ENCODE peak calls at places on chromosomes 6 and 20, in seven cellular contexts. One of them, this sample, is unnamed.

GRCh38 chr6:39425346-39426056 is 103.0 kb upstream of the KCNK16 start:
- DNase-seq in choroid plexus epithelial cell: no peak
- DNase-seq in dorsolateral prefrontal cortex: no peak
- DNase-seq in A549: no peak
- DNase-seq in activated B cell treated with CpG ODN at 0.5 μM for 24 hours: no peak
- DNase-seq in nephron progenitor cell: no peak
- DNase-seq in stomach: no peak
- DNase-seq in this sample: no peak

GRCh38 chr6:160962835-160963623 is 28.5 kb upstream of the MAP3K4 start:
- DNase-seq in dorsolateral prefrontal cortex: no peak
- DNase-seq in choroid plexus epithelial cell: no peak
- DNase-seq in A549: no peak
- DNase-seq in stomach: no peak
- DNase-seq in activated B cell treated with CpG ODN at 0.5 μM for 24 hours: no peak
- DNase-seq in nephron progenitor cell: no peak
- DNase-seq in this sample: no peak

GRCh38 chr20:10622657-10623418 is 51.0 kb downstream of the JAG1 start:
- DNase-seq in activated B cell treated with CpG ODN at 0.5 μM for 24 hours: no peak
- DNase-seq in nephron progenitor cell: no peak
- DNase-seq in dorsolateral prefrontal cortex: no peak
- DNase-seq in A549: no peak
- DNase-seq in stomach: no peak
- DNase-seq in choroid plexus epithelial cell: peak
- DNase-seq in this sample: no peak

GRCh38 chr6:5624256-5624655 is 362.9 kb downstream of the FARS2 start:
- DNase-seq in dorsolateral prefrontal cortex: no peak
- DNase-seq in A549: no peak
- DNase-seq in stomach: no peak
- DNase-seq in nephron progenitor cell: no peak
- DNase-seq in choroid plexus epithelial cell: no peak
- DNase-seq in activated B cell treated with CpG ODN at 0.5 μM for 24 hours: no peak
- DNase-seq in this sample: no peak

GRCh38 chr6:71347119-71347518 is 58.5 kb downstream of the OGFRL1 start:
- DNase-seq in A549: no peak
- DNase-seq in activated B cell treated with CpG ODN at 0.5 μM for 24 hours: no peak
- DNase-seq in nephron progenitor cell: no peak
- DNase-seq in choroid plexus epithelial cell: no peak
- DNase-seq in stomach: no peak
- DNase-seq in dorsolateral prefrontal cortex: no peak
- DNase-seq in this sample: no peak

GRCh38 chr6:159969921-159970320 is 1.0 kb downstream of the IGF2R start:
- DNase-seq in choroid plexus epithelial cell: peak
- DNase-seq in dorsolateral prefrontal cortex: no peak
- DNase-seq in A549: peak
- DNase-seq in activated B cell treated with CpG ODN at 0.5 μM for 24 hours: no peak
- DNase-seq in stomach: peak
- DNase-seq in nephron progenitor cell: peak
- DNase-seq in this sample: no peak

GRCh38 chr20:33433465-33433864 is 10.1 kb downstream of the SNTA1 start:
- DNase-seq in dorsolateral prefrontal cortex: peak
- DNase-seq in nephron progenitor cell: no peak
- DNase-seq in activated B cell treated with CpG ODN at 0.5 μM for 24 hours: no peak
- DNase-seq in A549: no peak
- DNase-seq in stomach: peak
- DNase-seq in choroid plexus epithelial cell: no peak
- DNase-seq in this sample: no peak

GRCh38 chr20:10271470-10272219 is 53.0 kb downstream of the SNAP25 start:
- DNase-seq in A549: no peak
- DNase-seq in choroid plexus epithelial cell: peak
- DNase-seq in nephron progenitor cell: no peak
- DNase-seq in stomach: no peak
- DNase-seq in dorsolateral prefrontal cortex: peak
- DNase-seq in activated B cell treated with CpG ODN at 0.5 μM for 24 hours: no peak
- DNase-seq in this sample: no peak

GRCh38 chr6:150560884-150561219 is 38.8 kb upstream of the PLEKHG1 start:
- DNase-seq in A549: no peak
- DNase-seq in choroid plexus epithelial cell: no peak
- DNase-seq in dorsolateral prefrontal cortex: no peak
- DNase-seq in nephron progenitor cell: no peak
- DNase-seq in stomach: no peak
- DNase-seq in activated B cell treated with CpG ODN at 0.5 μM for 24 hours: no peak
- DNase-seq in this sample: peak

GRCh38 chr20:49768204-49769124 is 44.2 kb upstream of the SLC9A8 start:
- DNase-seq in activated B cell treated with CpG ODN at 0.5 μM for 24 hours: no peak
- DNase-seq in A549: peak
- DNase-seq in choroid plexus epithelial cell: peak
- DNase-seq in nephron progenitor cell: no peak
- DNase-seq in stomach: peak
- DNase-seq in dorsolateral prefrontal cortex: no peak
- DNase-seq in this sample: peak

GRCh38 chr6:107690864-107691661 is 133.1 kb downstream of the SCML4 start:
- DNase-seq in choroid plexus epithelial cell: peak
- DNase-seq in activated B cell treated with CpG ODN at 0.5 μM for 24 hours: no peak
- DNase-seq in dorsolateral prefrontal cortex: no peak
- DNase-seq in A549: no peak
- DNase-seq in nephron progenitor cell: peak
- DNase-seq in stomach: no peak
- DNase-seq in this sample: peak

GRCh38 chr6:24547243-24547642 is 52.5 kb downstream of the ALDH5A1 start:
- DNase-seq in stomach: no peak
- DNase-seq in nephron progenitor cell: peak
- DNase-seq in choroid plexus epithelial cell: peak
- DNase-seq in dorsolateral prefrontal cortex: no peak
- DNase-seq in A549: no peak
- DNase-seq in activated B cell treated with CpG ODN at 0.5 μM for 24 hours: no peak
- DNase-seq in this sample: no peak

GRCh38 chr6:7153807-7154206 is 46.0 kb downstream of the RREB1 start:
- DNase-seq in stomach: no peak
- DNase-seq in choroid plexus epithelial cell: no peak
- DNase-seq in nephron progenitor cell: no peak
- DNase-seq in A549: no peak
- DNase-seq in dorsolateral prefrontal cortex: no peak
- DNase-seq in activated B cell treated with CpG ODN at 0.5 μM for 24 hours: no peak
- DNase-seq in this sample: no peak

GRCh38 chr20:14446446-14446845 is 109.0 kb upstream of the FLRT3 start:
- DNase-seq in stomach: no peak
- DNase-seq in nephron progenitor cell: no peak
- DNase-seq in activated B cell treated with CpG ODN at 0.5 μM for 24 hours: no peak
- DNase-seq in A549: no peak
- DNase-seq in dorsolateral prefrontal cortex: no peak
- DNase-seq in choroid plexus epithelial cell: no peak
- DNase-seq in this sample: peak

GRCh38 chr20:35561671-35562070 is 19.8 kb downstream of the ERGIC3 start:
- DNase-seq in nephron progenitor cell: no peak
- DNase-seq in A549: no peak
- DNase-seq in dorsolateral prefrontal cortex: no peak
- DNase-seq in activated B cell treated with CpG ODN at 0.5 μM for 24 hours: no peak
- DNase-seq in stomach: no peak
- DNase-seq in choroid plexus epithelial cell: no peak
- DNase-seq in this sample: peak

GRCh38 chr20:45781391-45781931 is 10.2 kb downstream of the WFDC3 start:
- DNase-seq in choroid plexus epithelial cell: peak
- DNase-seq in dorsolateral prefrontal cortex: no peak
- DNase-seq in A549: peak
- DNase-seq in nephron progenitor cell: no peak
- DNase-seq in activated B cell treated with CpG ODN at 0.5 μM for 24 hours: no peak
- DNase-seq in stomach: peak
- DNase-seq in this sample: peak

GRCh38 chr6:67606905-67607828 is 1027.9 kb upstream of the ADGRB3 start:
- DNase-seq in activated B cell treated with CpG ODN at 0.5 μM for 24 hours: no peak
- DNase-seq in choroid plexus epithelial cell: peak
- DNase-seq in dorsolateral prefrontal cortex: no peak
- DNase-seq in stomach: no peak
- DNase-seq in A549: peak
- DNase-seq in nephron progenitor cell: no peak
- DNase-seq in this sample: no peak

GRCh38 chr6:13892007-13892640 is 32.6 kb upstream of the RNF182 start:
- DNase-seq in activated B cell treated with CpG ODN at 0.5 μM for 24 hours: no peak
- DNase-seq in A549: no peak
- DNase-seq in nephron progenitor cell: no peak
- DNase-seq in stomach: no peak
- DNase-seq in dorsolateral prefrontal cortex: no peak
- DNase-seq in choroid plexus epithelial cell: no peak
- DNase-seq in this sample: no peak

GRCh38 chr20:58840816-58841538 is 9.7 kb downstream of the GNAS-AS1 start:
- DNase-seq in stomach: no peak
- DNase-seq in A549: no peak
- DNase-seq in activated B cell treated with CpG ODN at 0.5 μM for 24 hours: no peak
- DNase-seq in dorsolateral prefrontal cortex: no peak
- DNase-seq in choroid plexus epithelial cell: no peak
- DNase-seq in nephron progenitor cell: no peak
- DNase-seq in this sample: no peak

GRCh38 chr6:51704932-51705540 is 382.4 kb downstream of the PKHD1 start:
- DNase-seq in A549: no peak
- DNase-seq in activated B cell treated with CpG ODN at 0.5 μM for 24 hours: no peak
- DNase-seq in stomach: no peak
- DNase-seq in nephron progenitor cell: no peak
- DNase-seq in choroid plexus epithelial cell: no peak
- DNase-seq in dorsolateral prefrontal cortex: no peak
- DNase-seq in this sample: no peak

GRCh38 chr6:148720371-148720770 is 26.5 kb upstream of the UST start:
- DNase-seq in stomach: no peak
- DNase-seq in nephron progenitor cell: no peak
- DNase-seq in dorsolateral prefrontal cortex: no peak
- DNase-seq in A549: no peak
- DNase-seq in activated B cell treated with CpG ODN at 0.5 μM for 24 hours: no peak
- DNase-seq in choroid plexus epithelial cell: no peak
- DNase-seq in this sample: no peak

GRCh38 chr6:145758086-145758485 is 22.8 kb upstream of the EPM2A start:
- DNase-seq in dorsolateral prefrontal cortex: no peak
- DNase-seq in choroid plexus epithelial cell: no peak
- DNase-seq in A549: no peak
- DNase-seq in stomach: no peak
- DNase-seq in activated B cell treated with CpG ODN at 0.5 μM for 24 hours: no peak
- DNase-seq in nephron progenitor cell: no peak
- DNase-seq in this sample: peak

GRCh38 chr6:158853872-158854213 is 34.7 kb upstream of the EZR start:
- DNase-seq in activated B cell treated with CpG ODN at 0.5 μM for 24 hours: no peak
- DNase-seq in stomach: no peak
- DNase-seq in A549: no peak
- DNase-seq in choroid plexus epithelial cell: no peak
- DNase-seq in dorsolateral prefrontal cortex: no peak
- DNase-seq in nephron progenitor cell: no peak
- DNase-seq in this sample: no peak

GRCh38 chr6:68778356-68779020 is 143.4 kb downstream of the ADGRB3 start:
- DNase-seq in activated B cell treated with CpG ODN at 0.5 μM for 24 hours: no peak
- DNase-seq in A549: peak
- DNase-seq in stomach: no peak
- DNase-seq in dorsolateral prefrontal cortex: peak
- DNase-seq in nephron progenitor cell: peak
- DNase-seq in choroid plexus epithelial cell: peak
- DNase-seq in this sample: peak
- TF ChIP-seq CTCF in activated B cell treated with CpG ODN at 0.5 μM for 24 hours: no peak
- TF ChIP-seq CTCF in A549: peak
- TF ChIP-seq CTCF in stomach: no peak
- TF ChIP-seq CTCF in dorsolateral prefrontal cortex: peak
- TF ChIP-seq CTCF in nephron progenitor cell: peak
- TF ChIP-seq CTCF in choroid plexus epithelial cell: peak
- TF ChIP-seq CTCF in this sample: peak

GRCh38 chr6:128487055-128487454 is 33.3 kb downstream of the PTPRK start:
- DNase-seq in A549: no peak
- DNase-seq in activated B cell treated with CpG ODN at 0.5 μM for 24 hours: no peak
- DNase-seq in nephron progenitor cell: no peak
- DNase-seq in dorsolateral prefrontal cortex: no peak
- DNase-seq in stomach: no peak
- DNase-seq in choroid plexus epithelial cell: peak
- DNase-seq in this sample: no peak
- TF ChIP-seq CTCF in A549: no peak
- TF ChIP-seq CTCF in activated B cell treated with CpG ODN at 0.5 μM for 24 hours: no peak
- TF ChIP-seq CTCF in nephron progenitor cell: peak
- TF ChIP-seq CTCF in dorsolateral prefrontal cortex: peak
- TF ChIP-seq CTCF in stomach: no peak
- TF ChIP-seq CTCF in choroid plexus epithelial cell: peak
- TF ChIP-seq CTCF in this sample: peak

DNA sequence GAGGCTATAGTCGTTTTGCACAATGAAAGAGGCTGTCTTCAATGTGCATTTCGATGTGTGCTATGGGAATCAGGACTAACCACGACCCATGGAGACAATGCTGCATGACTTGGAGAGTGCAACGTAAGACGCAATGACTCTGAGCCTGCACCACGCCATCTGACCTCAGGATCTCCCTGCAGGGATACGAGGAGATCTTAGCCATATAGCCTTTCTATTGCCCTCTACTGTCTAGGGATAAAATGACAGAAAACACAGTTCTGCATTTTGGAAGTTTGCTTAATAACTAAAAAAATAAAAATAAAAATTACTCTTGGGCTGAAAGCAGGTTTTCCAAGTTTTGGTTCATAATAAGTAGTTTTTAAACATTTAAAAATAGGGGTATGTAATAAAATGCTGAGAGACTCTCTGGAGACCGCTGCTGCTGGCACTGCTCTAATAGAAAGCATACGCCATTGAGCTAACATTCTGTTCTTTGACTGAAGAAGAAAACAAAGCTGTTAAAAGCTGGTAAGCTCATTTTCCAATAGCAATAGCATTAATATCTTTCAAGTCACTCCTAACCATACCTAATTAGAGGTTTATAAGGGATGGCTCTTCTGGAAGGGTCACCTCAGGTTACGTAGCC is 87.2 kb downstream of the PDE7B start:
- DNase-seq in stomach: no peak
- DNase-seq in dorsolateral prefrontal cortex: no peak
- DNase-seq in activated B cell treated with CpG ODN at 0.5 μM for 24 hours: no peak
- DNase-seq in choroid plexus epithelial cell: peak
- DNase-seq in A549: peak
- DNase-seq in nephron progenitor cell: no peak
- DNase-seq in this sample: peak
- TF ChIP-seq CTCF in stomach: no peak
- TF ChIP-seq CTCF in dorsolateral prefrontal cortex: peak
- TF ChIP-seq CTCF in activated B cell treated with CpG ODN at 0.5 μM for 24 hours: no peak
- TF ChIP-seq CTCF in choroid plexus epithelial cell: peak
- TF ChIP-seq CTCF in A549: peak
- TF ChIP-seq CTCF in nephron progenitor cell: peak
- TF ChIP-seq CTCF in this sample: peak

GRCh38 chr6:37702314-37702713 is 4.6 kb upstream of the MDGA1 start:
- DNase-seq in stomach: no peak
- DNase-seq in A549: no peak
- DNase-seq in choroid plexus epithelial cell: no peak
- DNase-seq in activated B cell treated with CpG ODN at 0.5 μM for 24 hours: no peak
- DNase-seq in dorsolateral prefrontal cortex: no peak
- DNase-seq in nephron progenitor cell: no peak
- DNase-seq in this sample: no peak

GRCh38 chr6:37706749-37707148 is 9.1 kb upstream of the MDGA1 start:
- DNase-seq in A549: no peak
- DNase-seq in choroid plexus epithelial cell: no peak
- DNase-seq in dorsolateral prefrontal cortex: no peak
- DNase-seq in stomach: no peak
- DNase-seq in activated B cell treated with CpG ODN at 0.5 μM for 24 hours: no peak
- DNase-seq in nephron progenitor cell: no peak
- DNase-seq in this sample: no peak

GRCh38 chr6:37704066-37704465 is 6.4 kb upstream of the MDGA1 start:
- DNase-seq in A549: no peak
- DNase-seq in choroid plexus epithelial cell: no peak
- DNase-seq in activated B cell treated with CpG ODN at 0.5 μM for 24 hours: no peak
- DNase-seq in dorsolateral prefrontal cortex: no peak
- DNase-seq in stomach: no peak
- DNase-seq in nephron progenitor cell: no peak
- DNase-seq in this sample: no peak

GRCh38 chr6:37704923-37705238 is 7.2 kb upstream of the MDGA1 start:
- DNase-seq in dorsolateral prefrontal cortex: no peak
- DNase-seq in nephron progenitor cell: no peak
- DNase-seq in activated B cell treated with CpG ODN at 0.5 μM for 24 hours: no peak
- DNase-seq in A549: no peak
- DNase-seq in choroid plexus epithelial cell: no peak
- DNase-seq in stomach: no peak
- DNase-seq in this sample: no peak

GRCh38 chr6:37705239-37706051 is 7.8 kb upstream of the MDGA1 start:
- DNase-seq in activated B cell treated with CpG ODN at 0.5 μM for 24 hours: peak
- DNase-seq in dorsolateral prefrontal cortex: peak
- DNase-seq in choroid plexus epithelial cell: peak
- DNase-seq in nephron progenitor cell: peak
- DNase-seq in A549: peak
- DNase-seq in stomach: peak
- DNase-seq in this sample: peak
- TF ChIP-seq CTCF in activated B cell treated with CpG ODN at 0.5 μM for 24 hours: no peak
- TF ChIP-seq CTCF in dorsolateral prefrontal cortex: peak
- TF ChIP-seq CTCF in choroid plexus epithelial cell: peak
- TF ChIP-seq CTCF in nephron progenitor cell: peak
- TF ChIP-seq CTCF in A549: peak
- TF ChIP-seq CTCF in stomach: no peak
- TF ChIP-seq CTCF in this sample: peak